ENCODE peak calls at places on chromosomes 6 and 20, in eight cellular contexts. F, B, R, H, O, D, S and Z are unnamed samples.

GRCh38 chr20:57432874-57433491 is 41.8 kb downstream of the RBM38 start:
- DNase-seq in B (no peak), H (peak; percentile 89), F (peak; percentile 53), S (peak; percentile 56), O (no peak), R (no peak), D (peak; percentile 35), Z (no peak)

GRCh38 chr6:8434727-8435092 is 635 bp downstream of the SLC35B3 start:
- DNase-seq in O (peak; percentile 22), S (no peak), B (no peak), D (no peak), H (no peak), F (no peak), R (no peak), Z (no peak)

GRCh38 chr6:25774120-25774730 is 19.7 kb downstream of the SLC17A4 start:
- DNase-seq in O (no peak), S (no peak), F (no peak), D (no peak), B (no peak), H (no peak), R (no peak), Z (no peak)

GRCh38 chr6:89348372-89348771 is 4.2 kb downstream of the UBE2J1 start:
- DNase-seq in B (no peak), R (no peak), O (peak; percentile 64), H (no peak), S (no peak), D (no peak), F (no peak), Z (no peak)

GRCh38 chr20:44616604-44616964 is 34.2 kb downstream of the PKIG start:
- DNase-seq in R (no peak), D (no peak), S (no peak), O (no peak), B (no peak), H (no peak), F (no peak), Z (no peak)

GRCh38 chr6:119241124-119241491 is 108.5 kb downstream of the MAN1A1 start:
- DNase-seq in S (no peak), D (no peak), H (no peak), R (no peak), O (peak; percentile 92), B (peak; percentile 70), F (no peak), Z (no peak)

GRCh38 chr6:19902201-19902600 is 65.0 kb downstream of the ID4 start:
- DNase-seq in D (no peak), S (no peak), R (no peak), H (no peak), O (no peak), B (no peak), F (no peak), Z (no peak)

GRCh38 chr6:100160913-100161312 is 166.9 kb upstream of the MCHR2 start:
- DNase-seq in H (no peak), R (no peak), S (no peak), F (no peak), B (no peak), O (no peak), D (no peak), Z (no peak)